ENCODE peak calls at places on chromosomes 13 and 19, in seven cellular contexts. B is hepatocyte, A is vagina, X is fibroblast of pulmonary artery, D is neuronal stem cell, F is upper lobe of left lung, Z is AG04450. V is an unnamed sample.

GRCh38 chr13:43221611-43222010 is 198.2 kb downstream of the DNAJC15 start:
- DNase-seq in F (no peak), X (no peak), Z (no peak), A (no peak), B (no peak), D (no peak), V (no peak)

GRCh38 chr19:45599286-45599685 is 2.7 kb downstream of the GPR4 start:
- DNase-seq in Z (no peak), A (no peak), D (no peak), X (no peak), B (no peak), F (no peak), V (no peak)

GRCh38 chr13:32587014-32587773 is 942 bp downstream of the PDS5B start:
- DNase-seq in Z (no peak), A (no peak), D (peak; percentile 51), F (peak; percentile 93), X (peak; percentile 69), B (peak; percentile 90), V (peak; percentile 12)

GRCh38 chr13:109780880-109781383 is 5.5 kb downstream of the IRS2 start:
- DNase-seq in X (no peak), A (no peak), Z (no peak), B (no peak), F (no peak), D (no peak), V (no peak)

GRCh38 chr19:29872224-29872731 is 60.5 kb downstream of the CCNE1 start:
- DNase-seq in F (peak; percentile 65), B (peak; percentile 46), X (peak; percentile 28), D (peak; percentile 31), Z (no peak), A (no peak), V (no peak)

GRCh38 chr19:5339950-5340636 is 519 bp downstream of the PTPRS start:
- DNase-seq in F (peak; percentile 85), Z (no peak), X (no peak), D (peak; percentile 65), B (peak; percentile 51), A (no peak), V (no peak)

GRCh38 chr13:113591750-113592149 is 7.2 kb downstream of the TFDP1 start:
- DNase-seq in A (peak; percentile 64), B (no peak), Z (no peak), X (no peak), F (no peak), D (no peak), V (no peak)

GRCh38 chr13:95355491-95355890 is 54.2 kb upstream of the ABCC4 start:
- DNase-seq in D (no peak), Z (peak; percentile 20), X (peak; percentile 67), F (no peak), A (no peak), B (peak; percentile 22), V (no peak)

GRCh38 chr19:3658004-3658822 is 31.6 kb upstream of the CACTIN start:
- DNase-seq in A (no peak), X (no peak), F (no peak), D (no peak), Z (no peak), B (no peak), V (no peak)

GRCh38 chr19:13053761-13054604 is 48.7 kb downstream of the LYL1 start:
- DNase-seq in X (peak; percentile 99), B (peak; percentile 85), A (no peak), Z (peak; percentile 92), D (peak; percentile 69), F (peak; percentile 78), V (no peak)

GRCh38 chr19:1166872-1167573 is 7.0 kb downstream of the SBNO2 start:
- DNase-seq in Z (no peak), B (no peak), D (no peak), F (peak; percentile 83), A (no peak), X (no peak), V (no peak)

GRCh38 chr19:56273563-56274117 is 1.1 kb downstream of the EDDM13 start:
- DNase-seq in D (no peak), A (no peak), X (peak; percentile 55), F (no peak), Z (no peak), B (no peak), V (no peak)

GRCh38 chr19:46134527-46134926 is 10.0 kb upstream of the IGFL3 start:
- DNase-seq in A (no peak), F (no peak), D (no peak), Z (peak; percentile 21), B (no peak), X (peak; percentile 69), V (no peak)

GRCh38 chr19:2500861-2501260 is 24.9 kb downstream of the GADD45B start:
- DNase-seq in X (no peak), B (no peak), A (no peak), Z (no peak), F (no peak), D (no peak), V (no peak)

GRCh38 chr19:49792829-49793560 is 20.1 kb downstream of the FUZ start:
- DNase-seq in D (no peak), B (no peak), Z (no peak), A (no peak), F (no peak), X (no peak), V (no peak)

GRCh38 chr19:51726049-51726448 is 2.3 kb upstream of the HAS1 start:
- DNase-seq in B (peak; percentile 73), Z (no peak), A (no peak), X (peak; percentile 78), F (peak; percentile 88), D (no peak), V (no peak)

GRCh38 chr19:48683349-48683748 is 10.5 kb upstream of the NTN5 start:
- DNase-seq in B (no peak), F (peak; percentile 32), X (peak; percentile 57), Z (no peak), A (no peak), D (no peak), V (no peak)

GRCh38 chr13:26202365-26202972 is 19.6 kb downstream of the RNF6 start:
- DNase-seq in B (no peak), X (peak; percentile 41), D (no peak), Z (no peak), A (no peak), F (no peak), V (no peak)

GRCh38 chr13:66656050-66656449 is 574.1 kb downstream of the PCDH9 start:
- DNase-seq in Z (no peak), F (no peak), A (no peak), B (no peak), X (no peak), D (no peak), V (no peak)

DNA sequence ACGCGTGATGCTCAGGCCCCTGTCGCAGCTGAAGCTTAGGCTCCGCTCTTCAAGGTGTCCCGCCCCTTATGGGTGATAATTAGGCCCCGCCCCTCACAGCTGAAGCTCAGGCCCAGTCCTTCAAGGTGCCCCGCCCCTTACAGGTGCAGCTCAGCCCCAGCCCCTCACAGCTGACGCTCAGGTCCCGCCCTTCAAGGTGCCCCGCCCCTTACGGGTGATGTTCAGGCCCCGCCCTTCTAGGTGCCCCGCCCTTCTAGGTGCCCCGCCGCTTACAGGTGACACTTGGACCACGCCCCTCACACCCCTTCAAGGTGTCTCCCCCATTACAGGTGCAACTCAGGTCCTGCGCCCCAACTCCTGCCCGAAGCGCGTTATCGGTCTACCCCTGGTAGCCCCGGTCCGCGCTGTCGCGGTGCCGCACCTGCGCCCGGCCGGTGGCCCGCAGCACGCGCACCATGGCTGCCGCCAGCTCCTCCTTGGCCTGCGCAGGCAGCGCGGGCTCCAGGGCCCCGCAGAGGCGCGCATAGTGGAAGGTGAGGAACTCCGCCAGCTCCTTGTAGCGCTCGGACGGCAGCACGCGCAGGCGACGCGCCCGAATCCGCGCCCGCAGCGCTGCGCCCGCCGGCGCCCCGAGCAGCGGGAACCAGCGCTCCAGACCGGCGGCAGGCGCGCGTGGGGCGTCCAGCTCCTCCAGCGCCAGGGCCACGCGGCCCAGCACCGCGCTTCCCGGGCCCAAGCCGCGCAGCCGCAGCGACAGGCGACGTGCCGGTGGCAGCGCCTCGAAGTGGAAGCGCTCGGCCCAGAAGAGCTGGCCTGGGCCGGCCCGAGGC is 7.3 kb downstream of the RASAL3 start:
- DNase-seq in F (peak; percentile 82), Z (no peak), D (no peak), X (no peak), A (no peak), B (peak; percentile 43), V (no peak)
- H3K4me3 ChIP-seq in F (peak overlapping the region; percentile 20), Z (no peak overlapping the region), D (peak overlapping the region; percentile 49), X (no peak overlapping the region), A (peak overlapping the region; percentile 25), B (no peak overlapping the region), V (no peak overlapping the region)

GRCh38 chr19:58059681-58060080 is 599 bp downstream of the ZNF135 start:
- DNase-seq in F (peak; percentile 66), Z (no peak), B (no peak), A (no peak), X (no peak), D (no peak), V (no peak)
- H3K4me3 ChIP-seq in F (peak overlapping the region; percentile 62), Z (peak overlapping the region; percentile 56), B (peak overlapping the region; percentile 57), A (peak overlapping the region; percentile 78), X (peak overlapping the region; percentile 51), D (peak overlapping the region; percentile 79), V (no peak overlapping the region)

GRCh38 chr13:74575729-74576125 is 441.5 kb upstream of the KLF12 start:
- DNase-seq in F (peak; percentile 91), A (no peak), B (peak; percentile 69), X (peak; percentile 60), D (peak; percentile 54), Z (no peak), V (no peak)
- H3K4me3 ChIP-seq in F (peak overlapping the region; percentile 36), A (peak overlapping the region; percentile 33), B (peak overlapping the region; percentile 30), X (peak overlapping the region; percentile 51), D (peak overlapping the region; percentile 53), Z (peak overlapping the region; percentile 61), V (no peak overlapping the region)

GRCh38 chr19:17726914-17727773 is 7.9 kb downstream of the MAP1S start:
- DNase-seq in A (no peak), F (peak; percentile 83), D (no peak), B (no peak), Z (no peak), X (no peak), V (no peak)
- H3K4me3 ChIP-seq in A (no peak overlapping the region), F (no peak overlapping the region), D (no peak overlapping the region), B (no peak overlapping the region), Z (no peak overlapping the region), X (no peak overlapping the region), V (no peak overlapping the region)

DNA sequence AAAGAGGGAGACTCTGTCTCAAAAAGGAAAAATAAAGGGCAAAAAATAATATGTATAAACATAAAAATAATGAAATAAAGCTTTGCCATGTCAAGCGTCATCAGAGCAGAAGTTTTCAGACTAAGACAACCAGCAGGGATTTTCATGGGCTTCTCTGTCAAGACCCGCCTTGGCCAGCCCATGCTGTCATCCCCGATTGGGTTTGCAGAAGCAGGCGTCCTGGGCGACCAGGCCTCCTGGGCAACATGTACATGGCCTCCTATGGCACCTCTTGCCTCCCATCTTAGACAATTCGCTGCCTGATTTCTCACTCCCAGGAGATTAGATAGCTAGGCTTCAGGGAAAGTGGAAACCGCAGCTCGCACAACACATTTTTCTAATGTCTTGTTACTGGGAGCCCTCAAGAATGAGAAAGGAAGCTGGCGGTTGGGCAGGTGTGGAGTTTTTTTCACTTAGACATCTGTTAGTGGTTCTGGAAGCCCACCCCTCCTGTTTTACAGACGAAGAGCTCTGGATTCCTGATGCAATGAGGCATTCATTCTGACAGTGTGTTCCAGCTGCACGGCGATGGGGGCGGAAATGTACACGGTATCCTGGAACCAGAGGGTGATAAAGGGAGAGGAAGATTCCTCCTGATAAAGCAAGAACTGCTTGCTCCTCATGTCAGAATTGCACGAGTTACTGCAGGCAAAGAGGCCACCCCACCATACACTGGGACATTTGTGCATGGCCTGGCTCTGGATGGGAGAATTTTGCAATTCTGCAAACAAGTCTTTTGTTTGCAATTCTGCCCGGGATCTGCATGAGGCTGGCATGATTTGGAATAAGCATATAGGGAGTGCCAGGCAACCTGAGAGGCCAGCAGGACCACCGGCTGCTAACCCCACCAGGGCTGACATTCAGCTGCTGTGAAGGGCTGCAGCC is 47.4 kb upstream of the KATNAL1 start:
- DNase-seq in F (no peak), Z (no peak), D (no peak), B (peak; percentile 19), X (no peak), A (no peak), V (no peak)
- H3K4me3 ChIP-seq in F (no peak overlapping the region), Z (no peak overlapping the region), D (no peak overlapping the region), B (no peak overlapping the region), X (no peak overlapping the region), A (no peak overlapping the region), V (no peak overlapping the region)